ENCODE peak calls at places on chromosomes 7 and 10, in ten cellular contexts. One of them, this sample, is unnamed.

GRCh38 chr7:129907122-129907741 is 45.5 kb downstream of the UBE2H start:
- DNase-seq in OCI-LY7: no peak
- DNase-seq in uterus: no peak
- DNase-seq in tibial artery: no peak
- DNase-seq in K562: no peak
- DNase-seq in lower lobe of right lung: no peak
- DNase-seq in left lung: no peak
- DNase-seq in fibroblast of lung: no peak
- DNase-seq in pancreas: no peak
- DNase-seq in spleen: no peak
- DNase-seq in this sample: no peak

GRCh38 chr10:63246361-63246760 is 113.2 kb downstream of the NRBF2 start:
- DNase-seq in OCI-LY7: no peak
- DNase-seq in uterus: no peak
- DNase-seq in tibial artery: no peak
- DNase-seq in K562: no peak
- DNase-seq in lower lobe of right lung: no peak
- DNase-seq in left lung: no peak
- DNase-seq in fibroblast of lung: no peak
- DNase-seq in pancreas: no peak
- DNase-seq in spleen: no peak
- DNase-seq in this sample: no peak

GRCh38 chr10:28624351-28624750 is 53.0 kb upstream of the BAMBI start:
- DNase-seq in OCI-LY7: peak; percentile 14
- DNase-seq in uterus: no peak
- DNase-seq in tibial artery: no peak
- DNase-seq in K562: no peak
- DNase-seq in lower lobe of right lung: no peak
- DNase-seq in left lung: no peak
- DNase-seq in fibroblast of lung: no peak
- DNase-seq in pancreas: no peak
- DNase-seq in spleen: no peak
- DNase-seq in this sample: no peak

GRCh38 chr7:150390206-150390605 is 11.1 kb downstream of the ZNF775 start:
- DNase-seq in OCI-LY7: no peak
- DNase-seq in uterus: no peak
- DNase-seq in tibial artery: no peak
- DNase-seq in K562: peak; percentile 14
- DNase-seq in lower lobe of right lung: no peak
- DNase-seq in left lung: no peak
- DNase-seq in fibroblast of lung: peak; percentile 29
- DNase-seq in pancreas: peak; percentile 20
- DNase-seq in spleen: peak; percentile 56
- DNase-seq in this sample: no peak

GRCh38 chr7:120554960-120555571 is 282.1 kb downstream of the KCND2 start:
- DNase-seq in OCI-LY7: peak; percentile 39
- DNase-seq in uterus: peak; percentile 24
- DNase-seq in tibial artery: no peak
- DNase-seq in K562: peak; percentile 54
- DNase-seq in lower lobe of right lung: no peak
- DNase-seq in left lung: no peak
- DNase-seq in fibroblast of lung: peak; percentile 72
- DNase-seq in pancreas: no peak
- DNase-seq in spleen: no peak
- DNase-seq in this sample: peak; percentile 72

GRCh38 chr10:12635127-12635541 is 285.8 kb downstream of the CAMK1D start:
- DNase-seq in OCI-LY7: no peak
- DNase-seq in uterus: no peak
- DNase-seq in tibial artery: no peak
- DNase-seq in K562: no peak
- DNase-seq in lower lobe of right lung: no peak
- DNase-seq in left lung: no peak
- DNase-seq in fibroblast of lung: no peak
- DNase-seq in pancreas: no peak
- DNase-seq in spleen: no peak
- DNase-seq in this sample: no peak

GRCh38 chr10:75283150-75284096 is 47.7 kb upstream of the COMTD1 start:
- DNase-seq in OCI-LY7: no peak
- DNase-seq in uterus: peak; percentile 56
- DNase-seq in tibial artery: no peak
- DNase-seq in K562: no peak
- DNase-seq in lower lobe of right lung: no peak
- DNase-seq in left lung: no peak
- DNase-seq in fibroblast of lung: peak; percentile 80
- DNase-seq in pancreas: no peak
- DNase-seq in spleen: no peak
- DNase-seq in this sample: peak; percentile 48

GRCh38 chr7:12322287-12322902 is 81.3 kb downstream of the VWDE start:
- DNase-seq in OCI-LY7: peak; percentile 11
- DNase-seq in uterus: no peak
- DNase-seq in tibial artery: no peak
- DNase-seq in K562: no peak
- DNase-seq in lower lobe of right lung: no peak
- DNase-seq in left lung: no peak
- DNase-seq in fibroblast of lung: peak; percentile 64
- DNase-seq in pancreas: no peak
- DNase-seq in spleen: no peak
- DNase-seq in this sample: peak; percentile 58

GRCh38 chr10:122768033-122768745 is 68.5 kb upstream of the C10orf120 start:
- DNase-seq in OCI-LY7: no peak
- DNase-seq in uterus: no peak
- DNase-seq in tibial artery: no peak
- DNase-seq in K562: no peak
- DNase-seq in lower lobe of right lung: no peak
- DNase-seq in left lung: peak; percentile 71
- DNase-seq in fibroblast of lung: no peak
- DNase-seq in pancreas: no peak
- DNase-seq in spleen: no peak
- DNase-seq in this sample: no peak

GRCh38 chr7:101935521-101936141 is 118.2 kb downstream of the CUX1 start:
- DNase-seq in OCI-LY7: peak; percentile 65
- DNase-seq in uterus: no peak
- DNase-seq in tibial artery: peak; percentile 94
- DNase-seq in K562: no peak
- DNase-seq in lower lobe of right lung: no peak
- DNase-seq in left lung: no peak
- DNase-seq in fibroblast of lung: peak; percentile 18
- DNase-seq in pancreas: no peak
- DNase-seq in spleen: peak; percentile 54
- DNase-seq in this sample: no peak

GRCh38 chr7:116630932-116631449 is 41.0 kb upstream of the MET start:
- DNase-seq in OCI-LY7: no peak
- DNase-seq in uterus: no peak
- DNase-seq in tibial artery: peak; percentile 83
- DNase-seq in K562: no peak
- DNase-seq in lower lobe of right lung: peak; percentile 69
- DNase-seq in left lung: peak; percentile 76
- DNase-seq in fibroblast of lung: peak; percentile 77
- DNase-seq in pancreas: peak; percentile 91
- DNase-seq in spleen: no peak
- DNase-seq in this sample: peak; percentile 76

GRCh38 chr7:134046594-134047128 is 80.5 kb upstream of the LRGUK start:
- DNase-seq in OCI-LY7: no peak
- DNase-seq in uterus: no peak
- DNase-seq in tibial artery: no peak
- DNase-seq in K562: no peak
- DNase-seq in lower lobe of right lung: no peak
- DNase-seq in left lung: no peak
- DNase-seq in fibroblast of lung: no peak
- DNase-seq in pancreas: no peak
- DNase-seq in spleen: no peak
- DNase-seq in this sample: no peak

GRCh38 chr7:103445228-103446020 is 583 bp downstream of the SLC26A5 start:
- DNase-seq in OCI-LY7: no peak
- DNase-seq in uterus: no peak
- DNase-seq in tibial artery: no peak
- DNase-seq in K562: no peak
- DNase-seq in lower lobe of right lung: no peak
- DNase-seq in left lung: peak; percentile 75
- DNase-seq in fibroblast of lung: peak; percentile 5
- DNase-seq in pancreas: peak; percentile 28
- DNase-seq in spleen: no peak
- DNase-seq in this sample: peak; percentile 5

GRCh38 chr10:117239031-117239430 is 1.9 kb upstream of the SLC18A2 start:
- DNase-seq in OCI-LY7: no peak
- DNase-seq in uterus: no peak
- DNase-seq in tibial artery: no peak
- DNase-seq in K562: no peak
- DNase-seq in lower lobe of right lung: no peak
- DNase-seq in left lung: no peak
- DNase-seq in fibroblast of lung: no peak
- DNase-seq in pancreas: no peak
- DNase-seq in spleen: no peak
- DNase-seq in this sample: no peak

GRCh38 chr10:98431016-98431415 is 15.7 kb downstream of the HPS1 start:
- DNase-seq in OCI-LY7: no peak
- DNase-seq in uterus: no peak
- DNase-seq in tibial artery: no peak
- DNase-seq in K562: no peak
- DNase-seq in lower lobe of right lung: no peak
- DNase-seq in left lung: no peak
- DNase-seq in fibroblast of lung: no peak
- DNase-seq in pancreas: no peak
- DNase-seq in spleen: no peak
- DNase-seq in this sample: no peak

GRCh38 chr10:114281461-114281860 is 42.4 kb downstream of the VWA2 start:
- DNase-seq in OCI-LY7: no peak
- DNase-seq in uterus: no peak
- DNase-seq in tibial artery: peak; percentile 44
- DNase-seq in K562: no peak
- DNase-seq in lower lobe of right lung: no peak
- DNase-seq in left lung: no peak
- DNase-seq in fibroblast of lung: no peak
- DNase-seq in pancreas: no peak
- DNase-seq in spleen: peak; percentile 62
- DNase-seq in this sample: no peak

GRCh38 chr7:2269468-2270460 is 27.7 kb downstream of the NUDT1 start:
- DNase-seq in OCI-LY7: no peak
- DNase-seq in uterus: no peak
- DNase-seq in tibial artery: no peak
- DNase-seq in K562: no peak
- DNase-seq in lower lobe of right lung: no peak
- DNase-seq in left lung: no peak
- DNase-seq in fibroblast of lung: peak; percentile 35
- DNase-seq in pancreas: no peak
- DNase-seq in spleen: no peak
- DNase-seq in this sample: no peak

GRCh38 chr10:112295853-112296830 is 12.9 kb downstream of the TECTB start:
- DNase-seq in OCI-LY7: no peak
- DNase-seq in uterus: no peak
- DNase-seq in tibial artery: peak; percentile 70
- DNase-seq in K562: no peak
- DNase-seq in lower lobe of right lung: no peak
- DNase-seq in left lung: no peak
- DNase-seq in fibroblast of lung: no peak
- DNase-seq in pancreas: no peak
- DNase-seq in spleen: no peak
- DNase-seq in this sample: no peak

GRCh38 chr10:111158601-111159000 is 81.8 kb downstream of the ADRA2A start:
- DNase-seq in OCI-LY7: no peak
- DNase-seq in uterus: no peak
- DNase-seq in tibial artery: no peak
- DNase-seq in K562: no peak
- DNase-seq in lower lobe of right lung: no peak
- DNase-seq in left lung: no peak
- DNase-seq in fibroblast of lung: no peak
- DNase-seq in pancreas: no peak
- DNase-seq in spleen: no peak
- DNase-seq in this sample: no peak

GRCh38 chr7:11343818-11344413 is 370.2 kb downstream of the PHF14 start:
- DNase-seq in OCI-LY7: peak; percentile 49
- DNase-seq in uterus: no peak
- DNase-seq in tibial artery: no peak
- DNase-seq in K562: peak; percentile 40
- DNase-seq in lower lobe of right lung: no peak
- DNase-seq in left lung: no peak
- DNase-seq in fibroblast of lung: peak; percentile 59
- DNase-seq in pancreas: no peak
- DNase-seq in spleen: no peak
- DNase-seq in this sample: peak; percentile 63

GRCh38 chr10:43170491-43170890 is 32.2 kb downstream of the CSGALNACT2 start:
- DNase-seq in OCI-LY7: no peak
- DNase-seq in uterus: no peak
- DNase-seq in tibial artery: no peak
- DNase-seq in K562: no peak
- DNase-seq in lower lobe of right lung: no peak
- DNase-seq in left lung: no peak
- DNase-seq in fibroblast of lung: peak; percentile 42
- DNase-seq in pancreas: no peak
- DNase-seq in spleen: no peak
- DNase-seq in this sample: peak; percentile 23

GRCh38 chr7:46390042-46390441 is 469.0 kb upstream of the IGFBP3 start:
- DNase-seq in OCI-LY7: no peak
- DNase-seq in uterus: no peak
- DNase-seq in tibial artery: no peak
- DNase-seq in K562: no peak
- DNase-seq in lower lobe of right lung: no peak
- DNase-seq in left lung: no peak
- DNase-seq in fibroblast of lung: no peak
- DNase-seq in pancreas: no peak
- DNase-seq in spleen: no peak
- DNase-seq in this sample: no peak
- TF ChIP-seq CTCF in OCI-LY7: no peak
- TF ChIP-seq CTCF in uterus: no peak
- TF ChIP-seq CTCF in tibial artery: no peak
- TF ChIP-seq CTCF in K562: no peak
- TF ChIP-seq CTCF in lower lobe of right lung: no peak
- TF ChIP-seq CTCF in left lung: no peak
- TF ChIP-seq CTCF in fibroblast of lung: peak; percentile 5
- TF ChIP-seq CTCF in pancreas: no peak
- TF ChIP-seq CTCF in spleen: no peak
- TF ChIP-seq CTCF in this sample: peak; percentile 3

GRCh38 chr10:33041783-33042437 is 83.9 kb upstream of the ITGB1 start:
- DNase-seq in OCI-LY7: no peak
- DNase-seq in uterus: no peak
- DNase-seq in tibial artery: no peak
- DNase-seq in K562: no peak
- DNase-seq in lower lobe of right lung: no peak
- DNase-seq in left lung: no peak
- DNase-seq in fibroblast of lung: no peak
- DNase-seq in pancreas: no peak
- DNase-seq in spleen: no peak
- DNase-seq in this sample: no peak
- H3K4me3 ChIP-seq in OCI-LY7: no peak overlapping the region
- H3K4me3 ChIP-seq in uterus: no peak overlapping the region
- H3K4me3 ChIP-seq in tibial artery: no peak overlapping the region
- H3K4me3 ChIP-seq in K562: no peak overlapping the region
- H3K4me3 ChIP-seq in lower lobe of right lung: no peak overlapping the region
- H3K4me3 ChIP-seq in left lung: no peak overlapping the region
- H3K4me3 ChIP-seq in fibroblast of lung: no peak overlapping the region
- H3K4me3 ChIP-seq in pancreas: no peak overlapping the region
- H3K4me3 ChIP-seq in spleen: no peak overlapping the region
- H3K4me3 ChIP-seq in this sample: no peak overlapping the region

GRCh38 chr10:279655-280054 is 144.4 kb downstream of the ZMYND11 start:
- DNase-seq in OCI-LY7: peak; percentile 43
- DNase-seq in uterus: no peak
- DNase-seq in tibial artery: no peak
- DNase-seq in K562: no peak
- DNase-seq in lower lobe of right lung: no peak
- DNase-seq in left lung: no peak
- DNase-seq in fibroblast of lung: no peak
- DNase-seq in pancreas: no peak
- DNase-seq in spleen: no peak
- DNase-seq in this sample: no peak
- TF ChIP-seq CTCF in OCI-LY7: peak; percentile 68
- TF ChIP-seq CTCF in uterus: no peak
- TF ChIP-seq CTCF in tibial artery: no peak
- TF ChIP-seq CTCF in K562: peak; percentile 26
- TF ChIP-seq CTCF in lower lobe of right lung: no peak
- TF ChIP-seq CTCF in left lung: no peak
- TF ChIP-seq CTCF in fibroblast of lung: no peak
- TF ChIP-seq CTCF in pancreas: no peak
- TF ChIP-seq CTCF in spleen: no peak
- TF ChIP-seq CTCF in this sample: no peak

GRCh38 chr7:107889992-107890391 is 991 bp upstream of the DLD start:
- DNase-seq in OCI-LY7: no peak
- DNase-seq in uterus: no peak
- DNase-seq in tibial artery: no peak
- DNase-seq in K562: no peak
- DNase-seq in lower lobe of right lung: no peak
- DNase-seq in left lung: no peak
- DNase-seq in fibroblast of lung: no peak
- DNase-seq in pancreas: no peak
- DNase-seq in spleen: no peak
- DNase-seq in this sample: no peak
- H3K4me3 ChIP-seq in OCI-LY7: peak overlapping the region; percentile 82
- H3K4me3 ChIP-seq in uterus: peak overlapping the region; percentile 88
- H3K4me3 ChIP-seq in tibial artery: peak overlapping the region; percentile 66
- H3K4me3 ChIP-seq in K562: no peak overlapping the region
- H3K4me3 ChIP-seq in lower lobe of right lung: peak overlapping the region; percentile 70
- H3K4me3 ChIP-seq in left lung: peak overlapping the region; percentile 70
- H3K4me3 ChIP-seq in fibroblast of lung: no peak overlapping the region
- H3K4me3 ChIP-seq in pancreas: no peak overlapping the region
- H3K4me3 ChIP-seq in spleen: no peak overlapping the region
- H3K4me3 ChIP-seq in this sample: no peak overlapping the region